ENCODE peak calls at places on chromosomes 11 and 22, in ten cellular contexts. U, R, Z, Y, P, T, V, H, W and D are unnamed samples.

GRCh38 chr11:60658409-60658808 is 41.0 kb upstream of the MS4A8 start:
- DNase-seq in H (no peak), V (no peak), T (no peak), Y (no peak), W (peak; percentile 25), R (no peak), P (no peak), Z (peak; percentile 9), U (peak; percentile 91), D (no peak)

GRCh38 chr22:22593964-22594656 is 35.0 kb upstream of the PRAME start:
- DNase-seq in P (no peak), U (peak; percentile 6), Y (peak; percentile 19), H (peak; percentile 33), R (peak; percentile 36), W (peak; percentile 45), Z (peak; percentile 53), V (peak; percentile 5), T (peak; percentile 45), D (no peak)

GRCh38 chr22:50396751-50397370 is 53.7 kb downstream of the PPP6R2 start:
- DNase-seq in R (no peak), T (no peak), Y (peak; percentile 57), W (no peak), U (no peak), Z (peak; percentile 86), V (no peak), P (no peak), H (peak; percentile 51), D (no peak)

GRCh38 chr22:35299217-35299716 is 427 bp upstream of the TOM1 start:
- DNase-seq in W (no peak), Y (no peak), R (no peak), H (no peak), U (no peak), V (no peak), T (no peak), Z (no peak), P (peak; percentile 28), D (no peak)

GRCh38 chr11:7511405-7511804 is 2.4 kb upstream of the PPFIBP2 start:
- DNase-seq in Z (no peak), H (no peak), U (peak; percentile 81), R (no peak), T (no peak), V (peak; percentile 86), Y (no peak), W (peak; percentile 87), P (no peak), D (no peak)

GRCh38 chr22:33337524-33337923 is 279.3 kb upstream of the SYN3 start:
- DNase-seq in R (no peak), H (peak; percentile 73), U (no peak), Z (peak; percentile 66), W (peak; percentile 60), V (no peak), T (no peak), P (no peak), Y (no peak), D (no peak)

GRCh38 chr11:68684385-68685356 is at the start of gene GAL:
- DNase-seq in Z (no peak), W (no peak), T (no peak), V (no peak), P (no peak), Y (peak; percentile 6), R (no peak), U (no peak), H (no peak), D (no peak)

GRCh38 chr11:64905516-64906313 is 11.3 kb downstream of the ATG2A start:
- DNase-seq in U (no peak), Z (no peak), V (no peak), R (no peak), T (no peak), Y (no peak), W (no peak), P (no peak), H (no peak), D (no peak)

GRCh38 chr22:38862375-38863329 is 9.4 kb downstream of the CBX6 start:
- DNase-seq in V (no peak), T (no peak), R (no peak), Z (no peak), H (no peak), U (no peak), P (no peak), W (no peak), Y (no peak), D (no peak)

GRCh38 chr22:46582281-46582811 is 37.8 kb upstream of the GRAMD4 start:
- DNase-seq in Y (no peak), U (no peak), H (no peak), W (peak; percentile 65), R (no peak), P (no peak), Z (no peak), V (no peak), T (no peak), D (no peak)

GRCh38 chr22:49210606-49211005 is 617.1 kb downstream of the BRD1 start:
- DNase-seq in U (no peak), Z (no peak), Y (no peak), T (no peak), P (no peak), H (no peak), V (no peak), W (no peak), R (no peak), D (peak; percentile 5)

GRCh38 chr22:46224044-46224746 is 25.9 kb downstream of the CDPF1 start:
- DNase-seq in V (no peak), H (no peak), T (no peak), Z (no peak), U (no peak), W (no peak), P (no peak), R (no peak), Y (no peak), D (no peak)

GRCh38 chr11:114063149-114063828 is 3.8 kb downstream of the ZBTB16 start:
- DNase-seq in U (no peak), V (no peak), Y (no peak), T (no peak), P (no peak), R (no peak), W (no peak), H (no peak), Z (no peak), D (no peak)

GRCh38 chr22:28043269-28043668 is 124.2 kb upstream of the PITPNB start:
- DNase-seq in P (no peak), T (no peak), H (no peak), Z (no peak), Y (no peak), U (no peak), W (no peak), V (no peak), R (no peak), D (no peak)

GRCh38 chr11:17496406-17496805 is 19.8 kb upstream of the ABCC8 start:
- DNase-seq in T (no peak), V (no peak), Z (no peak), Y (no peak), W (no peak), P (no peak), R (no peak), H (no peak), U (no peak), D (no peak)

GRCh38 chr22:47196881-47197701 is 434.6 kb downstream of the TBC1D22A start:
- DNase-seq in R (no peak), T (no peak), H (no peak), U (no peak), P (no peak), Z (no peak), V (no peak), W (peak; percentile 4), Y (no peak), D (peak; percentile 22)